ENCODE peak calls at places on chromosome 1, in eight cellular contexts. One of them, this sample, is unnamed.

GRCh38 chr1:153195216-153195615 is 8.0 kb upstream of the LELP1 start:
- DNase-seq in foreskin fibroblast: no peak
- DNase-seq in T-helper 2 cell: no peak
- DNase-seq in left ventricle myocardium inferior: no peak
- DNase-seq in upper lobe of right lung: no peak
- DNase-seq in HEK293T: no peak
- DNase-seq in stimulated activated CD4-positive, alpha-beta T cell treated with anti-CD3 and anti-CD28 coated beads, Interleukin-2, amount 100 ng/mL, for 4 hours: no peak
- DNase-seq in endothelial cell: no peak
- DNase-seq in this sample: no peak

GRCh38 chr1:28176492-28177470 is at the start of gene PTAFR:
- DNase-seq in foreskin fibroblast: no peak
- DNase-seq in T-helper 2 cell: no peak
- DNase-seq in left ventricle myocardium inferior: no peak
- DNase-seq in upper lobe of right lung: peak; percentile 72
- DNase-seq in HEK293T: peak; percentile 9
- DNase-seq in stimulated activated CD4-positive, alpha-beta T cell treated with anti-CD3 and anti-CD28 coated beads, Interleukin-2, amount 100 ng/mL, for 4 hours: no peak
- DNase-seq in endothelial cell: no peak
- DNase-seq in this sample: no peak

GRCh38 chr1:16980473-16981268 is at the start of gene MFAP2:
- DNase-seq in foreskin fibroblast: peak; percentile 82
- DNase-seq in T-helper 2 cell: no peak
- DNase-seq in left ventricle myocardium inferior: no peak
- DNase-seq in upper lobe of right lung: no peak
- DNase-seq in HEK293T: peak; percentile 32
- DNase-seq in stimulated activated CD4-positive, alpha-beta T cell treated with anti-CD3 and anti-CD28 coated beads, Interleukin-2, amount 100 ng/mL, for 4 hours: no peak
- DNase-seq in endothelial cell: peak; percentile 47
- DNase-seq in this sample: peak; percentile 93

GRCh38 chr1:167916766-167917511 is 3.0 kb upstream of the ADCY10 start:
- DNase-seq in foreskin fibroblast: no peak
- DNase-seq in T-helper 2 cell: no peak
- DNase-seq in left ventricle myocardium inferior: no peak
- DNase-seq in upper lobe of right lung: no peak
- DNase-seq in HEK293T: no peak
- DNase-seq in stimulated activated CD4-positive, alpha-beta T cell treated with anti-CD3 and anti-CD28 coated beads, Interleukin-2, amount 100 ng/mL, for 4 hours: no peak
- DNase-seq in endothelial cell: no peak
- DNase-seq in this sample: no peak

GRCh38 chr1:42737257-42737656 is 2.8 kb downstream of the CLDN19 start:
- DNase-seq in foreskin fibroblast: no peak
- DNase-seq in T-helper 2 cell: peak; percentile 16
- DNase-seq in left ventricle myocardium inferior: no peak
- DNase-seq in upper lobe of right lung: no peak
- DNase-seq in HEK293T: no peak
- DNase-seq in stimulated activated CD4-positive, alpha-beta T cell treated with anti-CD3 and anti-CD28 coated beads, Interleukin-2, amount 100 ng/mL, for 4 hours: no peak
- DNase-seq in endothelial cell: no peak
- DNase-seq in this sample: no peak

GRCh38 chr1:30942326-30942978 is 33.9 kb upstream of the SDC3 start:
- DNase-seq in foreskin fibroblast: peak; percentile 27
- DNase-seq in T-helper 2 cell: no peak
- DNase-seq in left ventricle myocardium inferior: no peak
- DNase-seq in upper lobe of right lung: no peak
- DNase-seq in HEK293T: no peak
- DNase-seq in stimulated activated CD4-positive, alpha-beta T cell treated with anti-CD3 and anti-CD28 coated beads, Interleukin-2, amount 100 ng/mL, for 4 hours: no peak
- DNase-seq in endothelial cell: no peak
- DNase-seq in this sample: no peak

GRCh38 chr1:202794049-202794725 is 14.0 kb downstream of the KDM5B start:
- DNase-seq in foreskin fibroblast: no peak
- DNase-seq in T-helper 2 cell: no peak
- DNase-seq in left ventricle myocardium inferior: no peak
- DNase-seq in upper lobe of right lung: no peak
- DNase-seq in HEK293T: no peak
- DNase-seq in stimulated activated CD4-positive, alpha-beta T cell treated with anti-CD3 and anti-CD28 coated beads, Interleukin-2, amount 100 ng/mL, for 4 hours: no peak
- DNase-seq in endothelial cell: no peak
- DNase-seq in this sample: no peak

GRCh38 chr1:39898648-39899603 is 2.8 kb downstream of the MYCL start:
- DNase-seq in foreskin fibroblast: peak; percentile 69
- DNase-seq in T-helper 2 cell: no peak
- DNase-seq in left ventricle myocardium inferior: no peak
- DNase-seq in upper lobe of right lung: no peak
- DNase-seq in HEK293T: peak; percentile 88
- DNase-seq in stimulated activated CD4-positive, alpha-beta T cell treated with anti-CD3 and anti-CD28 coated beads, Interleukin-2, amount 100 ng/mL, for 4 hours: no peak
- DNase-seq in endothelial cell: peak; percentile 78
- DNase-seq in this sample: peak; percentile 94

GRCh38 chr1:45490121-45490622 is 791 bp downstream of the TESK2 start:
- DNase-seq in foreskin fibroblast: peak; percentile 61
- DNase-seq in T-helper 2 cell: no peak
- DNase-seq in left ventricle myocardium inferior: no peak
- DNase-seq in upper lobe of right lung: no peak
- DNase-seq in HEK293T: no peak
- DNase-seq in stimulated activated CD4-positive, alpha-beta T cell treated with anti-CD3 and anti-CD28 coated beads, Interleukin-2, amount 100 ng/mL, for 4 hours: no peak
- DNase-seq in endothelial cell: peak; percentile 15
- DNase-seq in this sample: no peak

GRCh38 chr1:30232288-30232899 is 491.0 kb downstream of the MATN1 start:
- DNase-seq in foreskin fibroblast: no peak
- DNase-seq in T-helper 2 cell: peak; percentile 19
- DNase-seq in left ventricle myocardium inferior: no peak
- DNase-seq in upper lobe of right lung: no peak
- DNase-seq in HEK293T: peak; percentile 56
- DNase-seq in stimulated activated CD4-positive, alpha-beta T cell treated with anti-CD3 and anti-CD28 coated beads, Interleukin-2, amount 100 ng/mL, for 4 hours: no peak
- DNase-seq in endothelial cell: peak; percentile 25
- DNase-seq in this sample: peak; percentile 75

GRCh38 chr1:17540255-17541001 is 930 bp downstream of the ARHGEF10L start:
- DNase-seq in foreskin fibroblast: peak; percentile 60
- DNase-seq in T-helper 2 cell: no peak
- DNase-seq in left ventricle myocardium inferior: peak; percentile 66
- DNase-seq in upper lobe of right lung: peak; percentile 73
- DNase-seq in HEK293T: peak; percentile 41
- DNase-seq in stimulated activated CD4-positive, alpha-beta T cell treated with anti-CD3 and anti-CD28 coated beads, Interleukin-2, amount 100 ng/mL, for 4 hours: no peak
- DNase-seq in endothelial cell: peak; percentile 39
- DNase-seq in this sample: peak; percentile 76

GRCh38 chr1:43241352-43241953 is 28.3 kb upstream of the TMEM125 start:
- DNase-seq in foreskin fibroblast: peak; percentile 49
- DNase-seq in T-helper 2 cell: no peak
- DNase-seq in left ventricle myocardium inferior: no peak
- DNase-seq in upper lobe of right lung: no peak
- DNase-seq in HEK293T: no peak
- DNase-seq in stimulated activated CD4-positive, alpha-beta T cell treated with anti-CD3 and anti-CD28 coated beads, Interleukin-2, amount 100 ng/mL, for 4 hours: no peak
- DNase-seq in endothelial cell: no peak
- DNase-seq in this sample: peak; percentile 28

GRCh38 chr1:31764307-31765040 is at the start of gene ADGRB2:
- DNase-seq in foreskin fibroblast: peak; percentile 50
- DNase-seq in T-helper 2 cell: no peak
- DNase-seq in left ventricle myocardium inferior: no peak
- DNase-seq in upper lobe of right lung: no peak
- DNase-seq in HEK293T: peak; percentile 83
- DNase-seq in stimulated activated CD4-positive, alpha-beta T cell treated with anti-CD3 and anti-CD28 coated beads, Interleukin-2, amount 100 ng/mL, for 4 hours: no peak
- DNase-seq in endothelial cell: no peak
- DNase-seq in this sample: peak; percentile 76

GRCh38 chr1:211895126-211895759 is 64.7 kb upstream of the LPGAT1 start:
- DNase-seq in foreskin fibroblast: no peak
- DNase-seq in T-helper 2 cell: no peak
- DNase-seq in left ventricle myocardium inferior: no peak
- DNase-seq in upper lobe of right lung: no peak
- DNase-seq in HEK293T: no peak
- DNase-seq in stimulated activated CD4-positive, alpha-beta T cell treated with anti-CD3 and anti-CD28 coated beads, Interleukin-2, amount 100 ng/mL, for 4 hours: no peak
- DNase-seq in endothelial cell: no peak
- DNase-seq in this sample: no peak

GRCh38 chr1:30657131-30658013 is 66.0 kb downstream of the MATN1 start:
- DNase-seq in foreskin fibroblast: no peak
- DNase-seq in T-helper 2 cell: no peak
- DNase-seq in left ventricle myocardium inferior: no peak
- DNase-seq in upper lobe of right lung: peak; percentile 55
- DNase-seq in HEK293T: no peak
- DNase-seq in stimulated activated CD4-positive, alpha-beta T cell treated with anti-CD3 and anti-CD28 coated beads, Interleukin-2, amount 100 ng/mL, for 4 hours: no peak
- DNase-seq in endothelial cell: no peak
- DNase-seq in this sample: no peak

GRCh38 chr1:37315236-37315870 is 159.0 kb upstream of the ZC3H12A start:
- DNase-seq in foreskin fibroblast: no peak
- DNase-seq in T-helper 2 cell: no peak
- DNase-seq in left ventricle myocardium inferior: no peak
- DNase-seq in upper lobe of right lung: no peak
- DNase-seq in HEK293T: no peak
- DNase-seq in stimulated activated CD4-positive, alpha-beta T cell treated with anti-CD3 and anti-CD28 coated beads, Interleukin-2, amount 100 ng/mL, for 4 hours: no peak
- DNase-seq in endothelial cell: no peak
- DNase-seq in this sample: peak; percentile 51

GRCh38 chr1:116686723-116687368 is 19.3 kb upstream of the IGSF3 start:
- DNase-seq in foreskin fibroblast: no peak
- DNase-seq in T-helper 2 cell: no peak
- DNase-seq in left ventricle myocardium inferior: no peak
- DNase-seq in upper lobe of right lung: no peak
- DNase-seq in HEK293T: no peak
- DNase-seq in stimulated activated CD4-positive, alpha-beta T cell treated with anti-CD3 and anti-CD28 coated beads, Interleukin-2, amount 100 ng/mL, for 4 hours: no peak
- DNase-seq in endothelial cell: no peak
- DNase-seq in this sample: no peak

GRCh38 chr1:82395450-82395849 is 594.7 kb downstream of the ADGRL2 start:
- DNase-seq in foreskin fibroblast: no peak
- DNase-seq in T-helper 2 cell: no peak
- DNase-seq in left ventricle myocardium inferior: no peak
- DNase-seq in upper lobe of right lung: no peak
- DNase-seq in HEK293T: no peak
- DNase-seq in stimulated activated CD4-positive, alpha-beta T cell treated with anti-CD3 and anti-CD28 coated beads, Interleukin-2, amount 100 ng/mL, for 4 hours: no peak
- DNase-seq in endothelial cell: no peak
- DNase-seq in this sample: no peak

GRCh38 chr1:114234408-114235119 is 80.9 kb upstream of the SYT6 start:
- DNase-seq in foreskin fibroblast: no peak
- DNase-seq in T-helper 2 cell: no peak
- DNase-seq in left ventricle myocardium inferior: no peak
- DNase-seq in upper lobe of right lung: no peak
- DNase-seq in HEK293T: no peak
- DNase-seq in stimulated activated CD4-positive, alpha-beta T cell treated with anti-CD3 and anti-CD28 coated beads, Interleukin-2, amount 100 ng/mL, for 4 hours: no peak
- DNase-seq in endothelial cell: no peak
- DNase-seq in this sample: no peak

GRCh38 chr1:54339126-54339525 is 67.1 kb downstream of the SSBP3 start:
- DNase-seq in foreskin fibroblast: no peak
- DNase-seq in T-helper 2 cell: no peak
- DNase-seq in left ventricle myocardium inferior: no peak
- DNase-seq in upper lobe of right lung: no peak
- DNase-seq in HEK293T: no peak
- DNase-seq in stimulated activated CD4-positive, alpha-beta T cell treated with anti-CD3 and anti-CD28 coated beads, Interleukin-2, amount 100 ng/mL, for 4 hours: no peak
- DNase-seq in endothelial cell: no peak
- DNase-seq in this sample: no peak

GRCh38 chr1:42736571-42737200 is 3.4 kb downstream of the CLDN19 start:
- DNase-seq in foreskin fibroblast: no peak
- DNase-seq in T-helper 2 cell: no peak
- DNase-seq in left ventricle myocardium inferior: no peak
- DNase-seq in upper lobe of right lung: no peak
- DNase-seq in HEK293T: no peak
- DNase-seq in stimulated activated CD4-positive, alpha-beta T cell treated with anti-CD3 and anti-CD28 coated beads, Interleukin-2, amount 100 ng/mL, for 4 hours: no peak
- DNase-seq in endothelial cell: no peak
- DNase-seq in this sample: no peak

GRCh38 chr1:48686159-48686558 is 90.5 kb downstream of the BEND5 start:
- DNase-seq in foreskin fibroblast: no peak
- DNase-seq in T-helper 2 cell: no peak
- DNase-seq in left ventricle myocardium inferior: no peak
- DNase-seq in upper lobe of right lung: no peak
- DNase-seq in HEK293T: no peak
- DNase-seq in stimulated activated CD4-positive, alpha-beta T cell treated with anti-CD3 and anti-CD28 coated beads, Interleukin-2, amount 100 ng/mL, for 4 hours: no peak
- DNase-seq in endothelial cell: no peak
- DNase-seq in this sample: no peak

GRCh38 chr1:181038399-181038873 is 4.7 kb downstream of the MR1 start:
- DNase-seq in foreskin fibroblast: peak; percentile 70
- DNase-seq in T-helper 2 cell: peak; percentile 70
- DNase-seq in left ventricle myocardium inferior: no peak
- DNase-seq in upper lobe of right lung: no peak
- DNase-seq in HEK293T: peak; percentile 82
- DNase-seq in stimulated activated CD4-positive, alpha-beta T cell treated with anti-CD3 and anti-CD28 coated beads, Interleukin-2, amount 100 ng/mL, for 4 hours: peak; percentile 40
- DNase-seq in endothelial cell: peak; percentile 68
- DNase-seq in this sample: peak; percentile 84

GRCh38 chr1:17094664-17095063 is 24.6 kb downstream of the PADI2 start:
- DNase-seq in foreskin fibroblast: no peak
- DNase-seq in T-helper 2 cell: no peak
- DNase-seq in left ventricle myocardium inferior: no peak
- DNase-seq in upper lobe of right lung: no peak
- DNase-seq in HEK293T: no peak
- DNase-seq in stimulated activated CD4-positive, alpha-beta T cell treated with anti-CD3 and anti-CD28 coated beads, Interleukin-2, amount 100 ng/mL, for 4 hours: no peak
- DNase-seq in endothelial cell: no peak
- DNase-seq in this sample: no peak

GRCh38 chr1:162709870-162710269 is 77.6 kb downstream of the DDR2 start:
- DNase-seq in foreskin fibroblast: peak; percentile 40
- DNase-seq in T-helper 2 cell: no peak
- DNase-seq in left ventricle myocardium inferior: no peak
- DNase-seq in upper lobe of right lung: no peak
- DNase-seq in HEK293T: no peak
- DNase-seq in stimulated activated CD4-positive, alpha-beta T cell treated with anti-CD3 and anti-CD28 coated beads, Interleukin-2, amount 100 ng/mL, for 4 hours: no peak
- DNase-seq in endothelial cell: no peak
- DNase-seq in this sample: no peak

This sample was measured in iPS-NIHi11.